ENCODE peak calls at places on chromosomes 16 and 17, in eight cellular contexts. M is NCI-H1930; F is GM13976; V is kidney epithelial cell; Y is GM12865; O is renal cortical epithelial cell; U is stimulated activated naive B cell treated with anti-CD40 and anti-IgM and Interleukin-4, amounts not matched to agents 10 μg/mL and 1 μg/mL and 100 μg/mL, for 72 hours; R is CD4-positive, alpha-beta T cell. D is an unnamed sample.

GRCh38 chr16:11671676-11672075 is 3.4 kb downstream of the SNN start:
- DNase-seq in R (no peak), V (no peak), F (no peak), M (no peak), O (no peak), Y (no peak), U (no peak), D (no peak)

GRCh38 chr16:8975039-8975438 is 11.3 kb upstream of the USP7 start:
- DNase-seq in M (no peak), O (no peak), Y (no peak), F (no peak), R (no peak), U (no peak), V (no peak), D (no peak)

GRCh38 chr16:20520103-20520502 is 56.1 kb downstream of the ACSM2B start:
- DNase-seq in R (no peak), Y (no peak), U (no peak), V (no peak), M (no peak), O (no peak), F (no peak), D (no peak)

GRCh38 chr17:82568997-82569393 is 49.5 kb downstream of the FOXK2 start:
- DNase-seq in R (no peak), U (no peak), Y (no peak), M (no peak), F (no peak), V (no peak), O (no peak), D (no peak)

GRCh38 chr17:48330877-48331276 is 99.1 kb downstream of the SKAP1 start:
- DNase-seq in V (no peak), O (no peak), F (no peak), U (no peak), M (no peak), Y (no peak), R (no peak), D (no peak)

GRCh38 chr16:56673916-56674315 is 4.3 kb downstream of the MT1H start:
- DNase-seq in M (no peak), Y (peak), U (no peak), O (peak), F (no peak), V (no peak), R (peak), D (no peak)

GRCh38 chr17:74059471-74059870 is 144.0 kb upstream of the RPL38 start:
- DNase-seq in Y (no peak), R (no peak), O (no peak), V (no peak), U (no peak), M (no peak), F (no peak), D (no peak)

GRCh38 chr17:16267174-16267573 is 50.2 kb downstream of the PIGL start:
- DNase-seq in R (no peak), V (no peak), M (no peak), Y (no peak), O (no peak), F (no peak), U (no peak), D (no peak)

GRCh38 chr17:63523256-63523869 is at the start of gene KCNH6:
- DNase-seq in V (no peak), F (no peak), R (no peak), Y (no peak), O (no peak), M (no peak), U (no peak), D (no peak)

GRCh38 chr17:15380447-15380846 is 39.0 kb upstream of the TEKT3 start:
- DNase-seq in R (no peak), M (no peak), F (no peak), O (no peak), U (no peak), V (no peak), Y (no peak), D (no peak)

GRCh38 chr17:29195465-29196081 is 15.4 kb upstream of the MYO18A start:
- DNase-seq in O (peak), Y (peak), M (no peak), U (peak), V (no peak), F (peak), R (no peak), D (peak)

GRCh38 chr16:82504811-82505210 is 122.0 kb upstream of the CDH13 start:
- DNase-seq in M (no peak), U (no peak), O (no peak), F (no peak), Y (no peak), V (no peak), R (no peak), D (no peak)

GRCh38 chr16:70750893-70751467 is 50.0 kb downstream of the VAC14 start:
- DNase-seq in O (peak), M (no peak), U (no peak), F (no peak), V (no peak), R (no peak), Y (no peak), D (no peak)

GRCh38 chr17:82299452-82299851 is 18.0 kb downstream of the CD7 start:
- DNase-seq in R (no peak), O (peak), M (no peak), V (no peak), U (no peak), F (no peak), Y (no peak), D (no peak)

GRCh38 chr16:49698931-49699715 is 156.8 kb downstream of the ZNF423 start:
- DNase-seq in M (peak), U (no peak), F (no peak), O (no peak), V (no peak), Y (no peak), R (no peak), D (no peak)

GRCh38 chr16:772959-773358 is 12.4 kb downstream of the MSLN start:
- DNase-seq in F (no peak), Y (no peak), R (no peak), O (no peak), U (no peak), V (no peak), M (no peak), D (no peak)